ENCODE peak calls at places on chromosome 9, in ten cellular contexts. L is upper lobe of right lung; M is HFF-Myc; N is stimulated activated CD8-positive, alpha-beta memory T cell treated with anti-CD3 and anti-CD28 coated beads, Interleukin-2, amount 100 ng/mL, for 1 hour; I is CD8-positive, alpha-beta memory T cell; F is Calu3; A is non-pigmented ciliary epithelial cell; J is C1 segment of cervical spinal cord; V is left colon; R is neural crest cell. Z is an unnamed sample.

GRCh38 chr9:137630684-137631083 is 11.9 kb downstream of the EHMT1 start:
- DNase-seq in L (no peak), M (no peak), N (no peak), I (no peak), F (no peak), A (no peak), J (no peak), V (no peak), R (no peak), Z (no peak)

GRCh38 chr9:112520069-112520468 is 33.4 kb downstream of the KIAA1958 start:
- DNase-seq in L (no peak), M (no peak), N (no peak), I (no peak), F (no peak), A (no peak), J (no peak), V (no peak), R (no peak), Z (no peak)

GRCh38 chr9:76756273-76756650 is 8.0 kb upstream of the PCA3 start:
- DNase-seq in L (no peak), M (peak), N (no peak), I (no peak), F (peak), A (no peak), J (no peak), V (peak), R (peak), Z (no peak)

GRCh38 chr9:23492126-23493002 is 333.7 kb downstream of the ELAVL2 start:
- DNase-seq in L (no peak), M (no peak), N (no peak), I (no peak), F (peak), A (peak), J (no peak), V (no peak), R (peak), Z (no peak)

GRCh38 chr9:125525846-125526619 is 181.0 kb downstream of the MAPKAP1 start:
- DNase-seq in L (no peak), M (no peak), N (no peak), I (no peak), F (no peak), A (no peak), J (no peak), V (no peak), R (no peak), Z (no peak)

GRCh38 chr9:69746859-69747560 is 12.8 kb downstream of the PTAR1 start:
- DNase-seq in L (no peak), M (no peak), N (no peak), I (no peak), F (no peak), A (no peak), J (no peak), V (no peak), R (no peak), Z (no peak)

GRCh38 chr9:87276851-87277251 is 220.8 kb upstream of the DAPK1 start:
- DNase-seq in L (no peak), M (no peak), N (no peak), I (peak), F (no peak), A (no peak), J (no peak), V (no peak), R (no peak), Z (peak)

GRCh38 chr9:89134709-89135108 is 43.9 kb downstream of the SHC3 start:
- DNase-seq in L (no peak), M (no peak), N (no peak), I (no peak), F (no peak), A (no peak), J (no peak), V (no peak), R (no peak), Z (no peak)

GRCh38 chr9:72444436-72444835 is 77.0 kb upstream of the TMC1 start:
- DNase-seq in L (no peak), M (no peak), N (no peak), I (no peak), F (no peak), A (no peak), J (no peak), V (no peak), R (no peak), Z (no peak)

GRCh38 chr9:137251194-137251461 is at the start of gene STPG3:
- DNase-seq in L (no peak), M (no peak), N (no peak), I (no peak), F (no peak), A (no peak), J (no peak), V (no peak), R (no peak), Z (no peak)

GRCh38 chr9:130555968-130556367 is 23.4 kb upstream of the FUBP3 start:
- DNase-seq in L (no peak), M (no peak), N (no peak), I (no peak), F (peak), A (no peak), J (no peak), V (no peak), R (no peak), Z (no peak)

GRCh38 chr9:119400607-119401006 is 31.4 kb upstream of the BRINP1 start:
- DNase-seq in L (no peak), M (no peak), N (no peak), I (no peak), F (no peak), A (no peak), J (no peak), V (no peak), R (no peak), Z (no peak)

GRCh38 chr9:69118656-69119055 is 55.4 kb upstream of the TJP2 start:
- DNase-seq in L (no peak), M (no peak), N (no peak), I (no peak), F (no peak), A (no peak), J (no peak), V (no peak), R (no peak), Z (no peak)

GRCh38 chr9:134489621-134490380 is 151.8 kb upstream of the COL5A1 start:
- DNase-seq in L (peak), M (no peak), N (no peak), I (no peak), F (no peak), A (no peak), J (no peak), V (peak), R (no peak), Z (no peak)

GRCh38 chr9:133731876-133732321 is 6.3 kb downstream of the SARDH start:
- DNase-seq in L (peak), M (peak), N (no peak), I (no peak), F (no peak), A (no peak), J (no peak), V (no peak), R (no peak), Z (no peak)

GRCh38 chr9:503331-503730 is 288.7 kb downstream of the DOCK8 start:
- DNase-seq in L (no peak), M (no peak), N (no peak), I (no peak), F (no peak), A (no peak), J (no peak), V (no peak), R (no peak), Z (no peak)

GRCh38 chr9:70412678-70413426 is 1.6 kb downstream of the KLF9 start:
- DNase-seq in L (peak), M (no peak), N (no peak), I (peak), F (peak), A (no peak), J (no peak), V (peak), R (no peak), Z (peak)

GRCh38 chr9:136085815-136086212 is 9.3 kb downstream of the NACC2 start:
- DNase-seq in L (peak), M (no peak), N (no peak), I (no peak), F (no peak), A (no peak), J (peak), V (peak), R (no peak), Z (no peak)

GRCh38 chr9:117528225-117528624 is 113.4 kb upstream of the ASTN2 start:
- DNase-seq in L (no peak), M (no peak), N (no peak), I (no peak), F (no peak), A (no peak), J (no peak), V (no peak), R (no peak), Z (no peak)

GRCh38 chr9:10612649-10613398 is at the start of gene PTPRD:
- DNase-seq in L (peak), M (no peak), N (no peak), I (no peak), F (peak), A (peak), J (no peak), V (peak), R (peak), Z (no peak)